ENCODE peak calls at places on chromosome 1, in nine cellular contexts. One of them, this sample, is unnamed.

GRCh38 chr1:190170321-190170720 is 307.3 kb downstream of the BRINP3 start:
- DNase-seq in activated T-helper 1 cell treated with anti-CD3 and anti-CD28 coated beads, Interleukin-12 subunit alpha, Interleukin-12 subunit beta, Interleukin-2, Interleukin-4 antibody, amounts not matched to agents 30 ng/mL and 10 ng/mL and 1 ng/mL, durations not matched to agents 14 hours and 24 hours and 36 hours: no peak
- DNase-seq in esophagus squamous epithelium: no peak
- DNase-seq in hepatocyte: no peak
- DNase-seq in WTC11: no peak
- DNase-seq in activated CD4-positive, alpha-beta memory T cell treated with anti-CD3 and anti-CD28 coated beads for 36 hours: no peak
- DNase-seq in AG09309: no peak
- DNase-seq in effector memory CD4-positive, alpha-beta T cell: no peak
- DNase-seq in epithelial cell of esophagus: peak
- DNase-seq in this sample: no peak

GRCh38 chr1:41726899-41727748 is 191.6 kb downstream of the HIVEP3 start:
- DNase-seq in activated T-helper 1 cell treated with anti-CD3 and anti-CD28 coated beads, Interleukin-12 subunit alpha, Interleukin-12 subunit beta, Interleukin-2, Interleukin-4 antibody, amounts not matched to agents 30 ng/mL and 10 ng/mL and 1 ng/mL, durations not matched to agents 14 hours and 24 hours and 36 hours: peak
- DNase-seq in esophagus squamous epithelium: no peak
- DNase-seq in hepatocyte: no peak
- DNase-seq in WTC11: peak
- DNase-seq in activated CD4-positive, alpha-beta memory T cell treated with anti-CD3 and anti-CD28 coated beads for 36 hours: peak
- DNase-seq in AG09309: no peak
- DNase-seq in effector memory CD4-positive, alpha-beta T cell: no peak
- DNase-seq in epithelial cell of esophagus: no peak
- DNase-seq in this sample: no peak

GRCh38 chr1:156807627-156808026 is 9.0 kb downstream of the SH2D2A start:
- DNase-seq in activated T-helper 1 cell treated with anti-CD3 and anti-CD28 coated beads, Interleukin-12 subunit alpha, Interleukin-12 subunit beta, Interleukin-2, Interleukin-4 antibody, amounts not matched to agents 30 ng/mL and 10 ng/mL and 1 ng/mL, durations not matched to agents 14 hours and 24 hours and 36 hours: peak
- DNase-seq in esophagus squamous epithelium: no peak
- DNase-seq in hepatocyte: no peak
- DNase-seq in WTC11: no peak
- DNase-seq in activated CD4-positive, alpha-beta memory T cell treated with anti-CD3 and anti-CD28 coated beads for 36 hours: peak
- DNase-seq in AG09309: no peak
- DNase-seq in effector memory CD4-positive, alpha-beta T cell: no peak
- DNase-seq in epithelial cell of esophagus: no peak
- DNase-seq in this sample: no peak

GRCh38 chr1:77095231-77095630 is 124.0 kb downstream of the PIGK start:
- DNase-seq in activated T-helper 1 cell treated with anti-CD3 and anti-CD28 coated beads, Interleukin-12 subunit alpha, Interleukin-12 subunit beta, Interleukin-2, Interleukin-4 antibody, amounts not matched to agents 30 ng/mL and 10 ng/mL and 1 ng/mL, durations not matched to agents 14 hours and 24 hours and 36 hours: no peak
- DNase-seq in esophagus squamous epithelium: no peak
- DNase-seq in hepatocyte: no peak
- DNase-seq in WTC11: no peak
- DNase-seq in activated CD4-positive, alpha-beta memory T cell treated with anti-CD3 and anti-CD28 coated beads for 36 hours: no peak
- DNase-seq in AG09309: no peak
- DNase-seq in effector memory CD4-positive, alpha-beta T cell: no peak
- DNase-seq in epithelial cell of esophagus: no peak
- DNase-seq in this sample: no peak

GRCh38 chr1:203692565-203693470 is 66.2 kb downstream of the ATP2B4 start:
- DNase-seq in activated T-helper 1 cell treated with anti-CD3 and anti-CD28 coated beads, Interleukin-12 subunit alpha, Interleukin-12 subunit beta, Interleukin-2, Interleukin-4 antibody, amounts not matched to agents 30 ng/mL and 10 ng/mL and 1 ng/mL, durations not matched to agents 14 hours and 24 hours and 36 hours: no peak
- DNase-seq in esophagus squamous epithelium: no peak
- DNase-seq in hepatocyte: peak
- DNase-seq in WTC11: no peak
- DNase-seq in activated CD4-positive, alpha-beta memory T cell treated with anti-CD3 and anti-CD28 coated beads for 36 hours: peak
- DNase-seq in AG09309: peak
- DNase-seq in effector memory CD4-positive, alpha-beta T cell: no peak
- DNase-seq in epithelial cell of esophagus: peak
- DNase-seq in this sample: peak

GRCh38 chr1:27795601-27796000 is 22.6 kb downstream of the STX12 start:
- DNase-seq in activated T-helper 1 cell treated with anti-CD3 and anti-CD28 coated beads, Interleukin-12 subunit alpha, Interleukin-12 subunit beta, Interleukin-2, Interleukin-4 antibody, amounts not matched to agents 30 ng/mL and 10 ng/mL and 1 ng/mL, durations not matched to agents 14 hours and 24 hours and 36 hours: no peak
- DNase-seq in esophagus squamous epithelium: no peak
- DNase-seq in hepatocyte: no peak
- DNase-seq in WTC11: no peak
- DNase-seq in activated CD4-positive, alpha-beta memory T cell treated with anti-CD3 and anti-CD28 coated beads for 36 hours: no peak
- DNase-seq in AG09309: no peak
- DNase-seq in effector memory CD4-positive, alpha-beta T cell: no peak
- DNase-seq in epithelial cell of esophagus: no peak
- DNase-seq in this sample: no peak

GRCh38 chr1:68104155-68104554 is 53.7 kb upstream of the DIRAS3 start:
- DNase-seq in activated T-helper 1 cell treated with anti-CD3 and anti-CD28 coated beads, Interleukin-12 subunit alpha, Interleukin-12 subunit beta, Interleukin-2, Interleukin-4 antibody, amounts not matched to agents 30 ng/mL and 10 ng/mL and 1 ng/mL, durations not matched to agents 14 hours and 24 hours and 36 hours: no peak
- DNase-seq in esophagus squamous epithelium: no peak
- DNase-seq in hepatocyte: no peak
- DNase-seq in WTC11: no peak
- DNase-seq in activated CD4-positive, alpha-beta memory T cell treated with anti-CD3 and anti-CD28 coated beads for 36 hours: no peak
- DNase-seq in AG09309: no peak
- DNase-seq in effector memory CD4-positive, alpha-beta T cell: no peak
- DNase-seq in epithelial cell of esophagus: no peak
- DNase-seq in this sample: no peak

GRCh38 chr1:99374109-99374508 is 109.8 kb downstream of the PLPPR4 start:
- DNase-seq in activated T-helper 1 cell treated with anti-CD3 and anti-CD28 coated beads, Interleukin-12 subunit alpha, Interleukin-12 subunit beta, Interleukin-2, Interleukin-4 antibody, amounts not matched to agents 30 ng/mL and 10 ng/mL and 1 ng/mL, durations not matched to agents 14 hours and 24 hours and 36 hours: no peak
- DNase-seq in esophagus squamous epithelium: no peak
- DNase-seq in hepatocyte: no peak
- DNase-seq in WTC11: no peak
- DNase-seq in activated CD4-positive, alpha-beta memory T cell treated with anti-CD3 and anti-CD28 coated beads for 36 hours: no peak
- DNase-seq in AG09309: no peak
- DNase-seq in effector memory CD4-positive, alpha-beta T cell: no peak
- DNase-seq in epithelial cell of esophagus: no peak
- DNase-seq in this sample: no peak